ENCODE peak calls at places on chromosomes 12 and 14, in seven cellular contexts. F is AG08395, K is Calu3, C is A172, Y is ovary, T is amniotic stem cell, Z is nephron progenitor cell. B is an unnamed sample.

GRCh38 chr12:52401926-52402325 is 4.2 kb downstream of the KRT82 start:
- DNase-seq in F (no peak), K (no peak), C (no peak), Y (no peak), T (no peak), Z (no peak), B (no peak)

GRCh38 chr14:77208266-77208978 is 26.8 kb downstream of the TMEM63C start:
- DNase-seq in F (peak), K (peak), C (peak), Y (peak), T (no peak), Z (peak), B (peak)

GRCh38 chr14:57851354-57851753 is 14.5 kb downstream of the SLC35F4 start:
- DNase-seq in F (no peak), K (no peak), C (no peak), Y (no peak), T (no peak), Z (no peak), B (no peak)

GRCh38 chr12:92912052-92912451 is 17.0 kb downstream of the EEA1 start:
- DNase-seq in F (peak), K (no peak), C (peak), Y (no peak), T (no peak), Z (no peak), B (no peak)

GRCh38 chr12:88921434-88921833 is 341.2 kb upstream of the KITLG start:
- DNase-seq in F (no peak), K (no peak), C (no peak), Y (no peak), T (no peak), Z (no peak), B (no peak)

GRCh38 chr14:106185837-106186233 is 659.5 kb downstream of the TMEM121 start:
- DNase-seq in F (no peak), K (peak), C (no peak), Y (no peak), T (no peak), Z (no peak), B (no peak)

GRCh38 chr12:105053116-105053572 is 31.1 kb downstream of the ALDH1L2 start:
- DNase-seq in F (peak), K (peak), C (peak), Y (peak), T (no peak), Z (peak), B (peak)

GRCh38 chr12:10408842-10409241 is 715 bp downstream of the KLRC4 start:
- DNase-seq in F (no peak), K (no peak), C (no peak), Y (no peak), T (no peak), Z (no peak), B (no peak)

GRCh38 chr14:37246427-37246829 is 48.7 kb downstream of the MIPOL1 start:
- DNase-seq in F (peak), K (no peak), C (peak), Y (no peak), T (no peak), Z (no peak), B (peak)

GRCh38 chr12:129776977-129777667 is 126.7 kb downstream of the TMEM132D start:
- DNase-seq in F (no peak), K (no peak), C (no peak), Y (no peak), T (no peak), Z (no peak), B (no peak)

B was measured in prostate gland.